ENCODE peak calls at places on chromosomes 5 and 9, in nine cellular contexts. One of them, this sample, is unnamed.
A peak's percentile ranks its signal among the peaks of the same experiment; 100 is the strongest.

GRCh38 chr5:134103397-134103796 is 11.1 kb upstream of the TCF7 start:
- DNase-seq in HCT116: no peak
- DNase-seq in gastrocnemius medialis: no peak
- DNase-seq in transverse colon: no peak
- DNase-seq in PC-3: no peak
- DNase-seq in cardiac muscle cell: no peak
- DNase-seq in mucosa of descending colon: no peak
- DNase-seq in heart left ventricle: no peak
- DNase-seq in heart right ventricle: no peak
- DNase-seq in this sample: no peak

GRCh38 chr5:1561402-1561929 is 37.7 kb upstream of the LPCAT1 start:
- DNase-seq in HCT116: no peak
- DNase-seq in gastrocnemius medialis: no peak
- DNase-seq in transverse colon: no peak
- DNase-seq in PC-3: no peak
- DNase-seq in cardiac muscle cell: no peak
- DNase-seq in mucosa of descending colon: no peak
- DNase-seq in heart left ventricle: no peak
- DNase-seq in heart right ventricle: no peak
- DNase-seq in this sample: no peak

GRCh38 chr9:2709645-2710101 is 7.6 kb upstream of the KCNV2 start:
- DNase-seq in HCT116: no peak
- DNase-seq in gastrocnemius medialis: no peak
- DNase-seq in transverse colon: no peak
- DNase-seq in PC-3: no peak
- DNase-seq in cardiac muscle cell: no peak
- DNase-seq in mucosa of descending colon: no peak
- DNase-seq in heart left ventricle: no peak
- DNase-seq in heart right ventricle: no peak
- DNase-seq in this sample: no peak

GRCh38 chr9:98708933-98709911 is at the start of gene GABBR2:
- DNase-seq in HCT116: no peak
- DNase-seq in gastrocnemius medialis: no peak
- DNase-seq in transverse colon: no peak
- DNase-seq in PC-3: no peak
- DNase-seq in cardiac muscle cell: no peak
- DNase-seq in mucosa of descending colon: no peak
- DNase-seq in heart left ventricle: no peak
- DNase-seq in heart right ventricle: peak; percentile 18
- DNase-seq in this sample: no peak

GRCh38 chr9:72396247-72397091 is 31.5 kb upstream of the ZFAND5 start:
- DNase-seq in HCT116: no peak
- DNase-seq in gastrocnemius medialis: no peak
- DNase-seq in transverse colon: no peak
- DNase-seq in PC-3: peak; percentile 59
- DNase-seq in cardiac muscle cell: peak; percentile 79
- DNase-seq in mucosa of descending colon: no peak
- DNase-seq in heart left ventricle: no peak
- DNase-seq in heart right ventricle: no peak
- DNase-seq in this sample: no peak

GRCh38 chr9:133989554-133990365 is 2.4 kb downstream of the VAV2 start:
- DNase-seq in HCT116: no peak
- DNase-seq in gastrocnemius medialis: no peak
- DNase-seq in transverse colon: no peak
- DNase-seq in PC-3: no peak
- DNase-seq in cardiac muscle cell: no peak
- DNase-seq in mucosa of descending colon: peak; percentile 28
- DNase-seq in heart left ventricle: no peak
- DNase-seq in heart right ventricle: no peak
- DNase-seq in this sample: no peak

GRCh38 chr5:157253547-157253946 is 12.4 kb upstream of the CYFIP2 start:
- DNase-seq in HCT116: peak; percentile 28
- DNase-seq in gastrocnemius medialis: no peak
- DNase-seq in transverse colon: peak; percentile 58
- DNase-seq in PC-3: peak; percentile 93
- DNase-seq in cardiac muscle cell: peak; percentile 73
- DNase-seq in mucosa of descending colon: no peak
- DNase-seq in heart left ventricle: no peak
- DNase-seq in heart right ventricle: no peak
- DNase-seq in this sample: no peak

GRCh38 chr5:160363122-160363521 is 7.3 kb downstream of the C1QTNF2 start:
- DNase-seq in HCT116: no peak
- DNase-seq in gastrocnemius medialis: no peak
- DNase-seq in transverse colon: no peak
- DNase-seq in PC-3: no peak
- DNase-seq in cardiac muscle cell: no peak
- DNase-seq in mucosa of descending colon: no peak
- DNase-seq in heart left ventricle: no peak
- DNase-seq in heart right ventricle: no peak
- DNase-seq in this sample: no peak

GRCh38 chr9:126109575-126109974 is 217.1 kb upstream of the MVB12B start:
- DNase-seq in HCT116: no peak
- DNase-seq in gastrocnemius medialis: no peak
- DNase-seq in transverse colon: no peak
- DNase-seq in PC-3: no peak
- DNase-seq in cardiac muscle cell: no peak
- DNase-seq in mucosa of descending colon: no peak
- DNase-seq in heart left ventricle: no peak
- DNase-seq in heart right ventricle: no peak
- DNase-seq in this sample: no peak

GRCh38 chr5:179165421-179166170 is 105.4 kb downstream of the ZNF354C start:
- DNase-seq in HCT116: no peak
- DNase-seq in gastrocnemius medialis: peak; percentile 6
- DNase-seq in transverse colon: no peak
- DNase-seq in PC-3: no peak
- DNase-seq in cardiac muscle cell: no peak
- DNase-seq in mucosa of descending colon: no peak
- DNase-seq in heart left ventricle: no peak
- DNase-seq in heart right ventricle: no peak
- DNase-seq in this sample: no peak

GRCh38 chr5:140868721-140869554 is at the start of gene PCDHA11:
- DNase-seq in HCT116: peak; percentile 8
- DNase-seq in gastrocnemius medialis: no peak
- DNase-seq in transverse colon: no peak
- DNase-seq in PC-3: no peak
- DNase-seq in cardiac muscle cell: peak; percentile 7
- DNase-seq in mucosa of descending colon: no peak
- DNase-seq in heart left ventricle: no peak
- DNase-seq in heart right ventricle: no peak
- DNase-seq in this sample: no peak

GRCh38 chr9:133120343-133121199 is 469 bp downstream of the RALGDS start:
- DNase-seq in HCT116: no peak
- DNase-seq in gastrocnemius medialis: no peak
- DNase-seq in transverse colon: no peak
- DNase-seq in PC-3: no peak
- DNase-seq in cardiac muscle cell: no peak
- DNase-seq in mucosa of descending colon: no peak
- DNase-seq in heart left ventricle: no peak
- DNase-seq in heart right ventricle: peak; percentile 25
- DNase-seq in this sample: peak; percentile 89

GRCh38 chr5:88391116-88391515 is 122.5 kb upstream of the TMEM161B start:
- DNase-seq in HCT116: no peak
- DNase-seq in gastrocnemius medialis: no peak
- DNase-seq in transverse colon: no peak
- DNase-seq in PC-3: no peak
- DNase-seq in cardiac muscle cell: no peak
- DNase-seq in mucosa of descending colon: no peak
- DNase-seq in heart left ventricle: no peak
- DNase-seq in heart right ventricle: no peak
- DNase-seq in this sample: no peak

DNA sequence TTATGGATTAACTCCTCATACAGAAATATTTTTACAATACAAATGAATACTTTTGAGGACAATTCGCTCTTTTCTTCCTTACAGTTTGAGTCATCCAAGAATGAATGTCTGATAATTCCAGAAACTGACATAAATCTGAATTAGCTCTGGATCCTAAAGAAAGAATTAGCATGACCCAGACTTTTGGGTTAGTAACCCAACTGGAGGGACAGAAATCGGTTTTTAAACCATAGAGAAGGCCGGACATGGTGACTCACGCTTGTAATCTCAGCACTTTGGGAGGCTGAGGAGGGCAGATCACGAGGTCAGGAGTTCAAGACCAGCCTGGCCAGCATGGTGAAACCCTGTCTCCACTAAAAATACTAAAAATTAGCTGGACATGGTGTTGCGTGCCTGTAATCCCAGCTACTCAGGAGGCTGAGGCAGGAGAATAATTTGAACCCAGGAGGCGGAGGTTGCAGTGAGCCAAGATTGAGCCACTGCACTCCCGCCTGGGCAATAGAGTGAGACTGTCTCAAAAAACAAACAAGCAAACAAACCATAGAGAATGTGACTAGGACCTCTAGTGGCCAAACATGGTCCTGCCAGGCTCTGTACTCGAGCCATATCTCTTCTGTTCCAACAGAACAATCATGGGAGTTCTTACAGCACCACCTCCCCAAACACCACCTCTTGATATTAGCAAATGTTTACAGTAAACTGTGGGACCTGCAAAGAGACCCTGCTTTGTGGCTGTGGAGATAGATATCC is 44.8 kb downstream of the LURAP1L start:
- DNase-seq in HCT116: peak; percentile 28
- DNase-seq in gastrocnemius medialis: no peak
- DNase-seq in transverse colon: peak; percentile 19
- DNase-seq in PC-3: peak; percentile 49
- DNase-seq in cardiac muscle cell: no peak
- DNase-seq in mucosa of descending colon: no peak
- DNase-seq in heart left ventricle: no peak
- DNase-seq in heart right ventricle: no peak
- DNase-seq in this sample: no peak
- TF ChIP-seq CTCF in HCT116: peak; percentile 68
- TF ChIP-seq CTCF in gastrocnemius medialis: no peak
- TF ChIP-seq CTCF in transverse colon: peak; percentile 28
- TF ChIP-seq CTCF in PC-3: peak; percentile 55
- TF ChIP-seq CTCF in cardiac muscle cell: peak; percentile 21
- TF ChIP-seq CTCF in mucosa of descending colon: no peak
- TF ChIP-seq CTCF in heart left ventricle: peak; percentile 36
- TF ChIP-seq CTCF in heart right ventricle: peak; percentile 33
- TF ChIP-seq CTCF in this sample: no peak

GRCh38 chr9:91604451-91604850 is 180.8 kb upstream of the NFIL3 start:
- DNase-seq in HCT116: no peak
- DNase-seq in gastrocnemius medialis: no peak
- DNase-seq in transverse colon: no peak
- DNase-seq in PC-3: peak; percentile 68
- DNase-seq in cardiac muscle cell: no peak
- DNase-seq in mucosa of descending colon: no peak
- DNase-seq in heart left ventricle: no peak
- DNase-seq in heart right ventricle: no peak
- DNase-seq in this sample: no peak

GRCh38 chr9:91603940-91604339 is 180.3 kb upstream of the NFIL3 start:
- DNase-seq in HCT116: no peak
- DNase-seq in gastrocnemius medialis: no peak
- DNase-seq in transverse colon: no peak
- DNase-seq in PC-3: peak; percentile 2
- DNase-seq in cardiac muscle cell: no peak
- DNase-seq in mucosa of descending colon: no peak
- DNase-seq in heart left ventricle: no peak
- DNase-seq in heart right ventricle: no peak
- DNase-seq in this sample: no peak

DNA sequence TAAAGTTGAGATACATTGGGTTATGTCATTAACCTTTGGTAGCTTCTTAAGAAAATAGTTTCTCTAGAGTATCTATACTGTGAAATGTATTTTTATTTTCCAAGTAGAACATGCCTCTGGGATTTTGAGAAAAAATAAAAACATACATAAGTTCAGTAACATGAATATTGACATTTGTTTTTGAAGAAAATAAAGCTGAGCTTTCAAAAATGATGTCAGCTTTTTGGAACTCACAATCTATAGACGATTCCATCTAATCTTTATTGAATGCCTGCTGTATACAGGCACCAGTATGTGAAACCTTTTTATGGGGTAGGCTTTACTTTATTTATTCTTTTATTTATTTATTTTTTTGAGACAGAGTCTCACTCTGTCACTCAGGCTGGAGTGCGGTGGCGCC is 175.9 kb upstream of the NFIL3 start:
- DNase-seq in HCT116: no peak
- DNase-seq in gastrocnemius medialis: no peak
- DNase-seq in transverse colon: no peak
- DNase-seq in PC-3: no peak
- DNase-seq in cardiac muscle cell: no peak
- DNase-seq in mucosa of descending colon: no peak
- DNase-seq in heart left ventricle: no peak
- DNase-seq in heart right ventricle: no peak
- DNase-seq in this sample: no peak
- H3K4me3 ChIP-seq in HCT116: no peak overlapping the region
- H3K4me3 ChIP-seq in gastrocnemius medialis: no peak overlapping the region
- H3K4me3 ChIP-seq in transverse colon: no peak overlapping the region
- H3K4me3 ChIP-seq in PC-3: no peak overlapping the region
- H3K4me3 ChIP-seq in cardiac muscle cell: no peak overlapping the region
- H3K4me3 ChIP-seq in mucosa of descending colon: no peak overlapping the region
- H3K4me3 ChIP-seq in heart left ventricle: no peak overlapping the region
- H3K4me3 ChIP-seq in heart right ventricle: no peak overlapping the region
- H3K4me3 ChIP-seq in this sample: no peak overlapping the region

DNA sequence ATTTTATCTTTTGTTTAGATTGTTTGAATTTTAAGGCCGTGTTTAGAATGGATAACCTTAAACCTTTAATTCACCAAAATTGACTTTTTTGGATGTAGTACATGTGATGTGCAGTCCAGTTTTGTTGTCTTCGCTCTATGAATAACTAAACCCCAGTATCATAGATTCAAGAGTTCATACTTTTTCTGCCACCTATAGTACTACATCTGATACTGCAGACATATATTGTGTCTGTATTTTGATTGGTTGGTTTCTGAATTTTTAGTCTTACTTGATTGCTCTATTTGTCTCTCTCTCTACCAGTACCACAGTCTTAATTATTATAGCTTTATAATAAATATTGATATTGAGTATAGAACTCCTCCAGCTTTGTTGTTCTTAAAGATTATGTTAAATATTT is 58.1 kb downstream of the PPIP5K2 start:
- DNase-seq in HCT116: no peak
- DNase-seq in gastrocnemius medialis: no peak
- DNase-seq in transverse colon: no peak
- DNase-seq in PC-3: peak; percentile 25
- DNase-seq in cardiac muscle cell: no peak
- DNase-seq in mucosa of descending colon: no peak
- DNase-seq in heart left ventricle: no peak
- DNase-seq in heart right ventricle: no peak
- DNase-seq in this sample: no peak
- TF ChIP-seq CTCF in HCT116: peak; percentile 34
- TF ChIP-seq CTCF in gastrocnemius medialis: no peak
- TF ChIP-seq CTCF in transverse colon: no peak
- TF ChIP-seq CTCF in PC-3: peak; percentile 40
- TF ChIP-seq CTCF in cardiac muscle cell: no peak
- TF ChIP-seq CTCF in mucosa of descending colon: no peak
- TF ChIP-seq CTCF in heart left ventricle: no peak
- TF ChIP-seq CTCF in heart right ventricle: no peak
- TF ChIP-seq CTCF in this sample: no peak

DNA sequence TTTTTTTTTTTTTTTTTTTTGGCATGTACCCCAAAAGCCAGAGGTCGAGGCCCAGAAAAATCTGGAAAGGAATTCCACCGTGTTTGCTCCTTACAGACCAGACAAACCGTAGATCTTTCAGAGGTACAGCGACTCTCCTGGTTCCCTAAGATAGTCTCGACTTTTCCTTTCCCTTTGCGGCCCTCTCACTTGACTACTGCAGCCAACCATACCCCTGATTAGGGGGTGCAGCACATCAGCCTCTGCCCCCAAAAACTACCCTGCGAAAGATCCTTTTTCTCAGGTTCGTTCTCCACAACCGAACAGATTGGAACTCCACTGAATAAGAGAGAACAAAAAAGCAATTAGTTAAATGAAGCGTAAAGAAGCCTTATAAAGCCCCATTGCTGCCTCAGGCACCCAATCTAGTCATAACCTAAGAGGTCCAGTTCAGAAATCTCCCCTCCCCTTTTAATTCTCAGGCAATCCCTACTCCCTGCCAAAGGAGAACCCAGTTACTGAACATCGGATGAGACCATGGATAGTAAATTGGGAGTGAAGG is 376 bp upstream of the TICAM2 start:
- DNase-seq in HCT116: no peak
- DNase-seq in gastrocnemius medialis: no peak
- DNase-seq in transverse colon: no peak
- DNase-seq in PC-3: peak; percentile 12
- DNase-seq in cardiac muscle cell: no peak
- DNase-seq in mucosa of descending colon: no peak
- DNase-seq in heart left ventricle: no peak
- DNase-seq in heart right ventricle: no peak
- DNase-seq in this sample: no peak
- H3K4me3 ChIP-seq in HCT116: no peak overlapping the region
- H3K4me3 ChIP-seq in gastrocnemius medialis: peak overlapping the region; percentile 84
- H3K4me3 ChIP-seq in transverse colon: peak overlapping the region; percentile 99
- H3K4me3 ChIP-seq in PC-3: peak overlapping the region; percentile 82
- H3K4me3 ChIP-seq in cardiac muscle cell: no peak overlapping the region
- H3K4me3 ChIP-seq in mucosa of descending colon: no peak overlapping the region
- H3K4me3 ChIP-seq in heart left ventricle: peak overlapping the region; percentile 87
- H3K4me3 ChIP-seq in heart right ventricle: peak overlapping the region; percentile 87
- H3K4me3 ChIP-seq in this sample: no peak overlapping the region